ENCODE peak calls at places on chromosomes 12 and 14, in four cellular contexts. I is left lung, H is WTC11, C is right lobe of liver. P is an unnamed sample.
A peak's percentile ranks its signal among the peaks of the same experiment; 100 is the strongest.

GRCh38 chr14:55313480-55313879 is 42.3 kb downstream of the FBXO34 start:
- DNase-seq in I (no peak), H (no peak), C (no peak), P (no peak)

GRCh38 chr14:67557118-67557517 is 24.0 kb downstream of the PLEKHH1 start:
- DNase-seq in I (no peak), H (no peak), C (no peak), P (no peak)

GRCh38 chr12:46300906-46301305 is 32.1 kb upstream of the SLC38A1 start:
- DNase-seq in I (no peak), H (no peak), C (no peak), P (no peak)

GRCh38 chr12:7054925-7055324 is 5.6 kb upstream of the C1S start:
- DNase-seq in I (no peak), H (no peak), C (no peak), P (no peak)

GRCh38 chr12:83805873-83806272 is 1106.7 kb downstream of the SLC6A15 start:
- DNase-seq in I (no peak), H (no peak), C (no peak), P (no peak)

GRCh38 chr14:67748312-67748711 is 46.6 kb downstream of the RDH12 start:
- DNase-seq in I (no peak), H (no peak), C (no peak), P (no peak)

GRCh38 chr12:38118632-38119031 is 197.9 kb upstream of the ALG10B start:
- DNase-seq in I (no peak), H (no peak), C (no peak), P (no peak)

GRCh38 chr12:131920902-131921840 is 7.9 kb upstream of the PUS1 start:
- DNase-seq in I (peak; percentile 71), H (no peak), C (no peak), P (no peak)

GRCh38 chr14:95935228-95935822 is 58.7 kb downstream of the TUNAR start:
- DNase-seq in I (no peak), H (peak; percentile 48), C (no peak), P (peak; percentile 61)

GRCh38 chr12:32877670-32878459 is 18.7 kb downstream of the PKP2 start:
- DNase-seq in I (peak; percentile 79), H (no peak), C (no peak), P (no peak)

GRCh38 chr14:30291216-30291615 is 267.7 kb upstream of the G2E3 start:
- DNase-seq in I (no peak), H (no peak), C (no peak), P (no peak)

GRCh38 chr14:24921903-24922302 is 128.0 kb downstream of the STXBP6 start:
- DNase-seq in I (no peak), H (no peak), C (no peak), P (no peak)

GRCh38 chr14:55301722-55302121 is 30.5 kb downstream of the FBXO34 start:
- DNase-seq in I (no peak), H (no peak), C (no peak), P (no peak)

GRCh38 chr14:91377700-91378652 is 39.6 kb downstream of the CCDC88C start:
- DNase-seq in I (no peak), H (no peak), C (no peak), P (no peak)

GRCh38 chr14:94654071-94654974 is 42.1 kb downstream of the SERPINA3 start:
- DNase-seq in I (no peak), H (no peak), C (peak; percentile 17), P (no peak)

GRCh38 chr14:91416744-91417133 is 881 bp downstream of the CCDC88C start:
- DNase-seq in I (no peak), H (no peak), C (no peak), P (no peak)

GRCh38 chr12:92055877-92056276 is 89.8 kb downstream of the BTG1 start:
- DNase-seq in I (no peak), H (no peak), C (no peak), P (no peak)

GRCh38 chr14:104227806-104228205 is 89.4 kb downstream of the KIF26A start:
- DNase-seq in I (peak; percentile 16), H (peak; percentile 7), C (no peak), P (no peak)

GRCh38 chr12:51751657-51752056 is 96.9 kb downstream of the FIGNL2 start:
- DNase-seq in I (no peak), H (no peak), C (peak; percentile 72), P (no peak)

GRCh38 chr12:92167075-92167474 is 21.4 kb upstream of the BTG1 start:
- DNase-seq in I (no peak), H (no peak), C (no peak), P (no peak)

GRCh38 chr14:34088918-34089317 is 138.0 kb upstream of the EGLN3 start:
- DNase-seq in I (no peak), H (no peak), C (no peak), P (no peak)

GRCh38 chr12:110639336-110640178 is 25.6 kb downstream of the TCTN1 start:
- DNase-seq in I (no peak), H (no peak), C (no peak), P (no peak)

GRCh38 chr12:5432011-5432400 is at the start of gene NTF3:
- DNase-seq in I (peak; percentile 69), H (peak; percentile 48), C (peak; percentile 68), P (peak; percentile 26)

GRCh38 chr12:115000038-115000437 is 316.1 kb upstream of the TBX3 start:
- DNase-seq in I (no peak), H (no peak), C (no peak), P (no peak)

GRCh38 chr12:104083769-104084475 is 19.6 kb downstream of the HCFC2 start:
- DNase-seq in I (no peak), H (no peak), C (no peak), P (no peak)

GRCh38 chr14:22319526-22320352 is 269.3 kb downstream of the DAD1 start:
- DNase-seq in I (no peak), H (peak; percentile 40), C (no peak), P (peak; percentile 39)

GRCh38 chr14:95327558-95328374 is 8.1 kb upstream of the CLMN start:
- DNase-seq in I (no peak), H (no peak), C (no peak), P (no peak)

GRCh38 chr12:3550839-3551238 is 59.8 kb downstream of the PRMT8 start:
- DNase-seq in I (no peak), H (no peak), C (no peak), P (no peak)

DNA sequence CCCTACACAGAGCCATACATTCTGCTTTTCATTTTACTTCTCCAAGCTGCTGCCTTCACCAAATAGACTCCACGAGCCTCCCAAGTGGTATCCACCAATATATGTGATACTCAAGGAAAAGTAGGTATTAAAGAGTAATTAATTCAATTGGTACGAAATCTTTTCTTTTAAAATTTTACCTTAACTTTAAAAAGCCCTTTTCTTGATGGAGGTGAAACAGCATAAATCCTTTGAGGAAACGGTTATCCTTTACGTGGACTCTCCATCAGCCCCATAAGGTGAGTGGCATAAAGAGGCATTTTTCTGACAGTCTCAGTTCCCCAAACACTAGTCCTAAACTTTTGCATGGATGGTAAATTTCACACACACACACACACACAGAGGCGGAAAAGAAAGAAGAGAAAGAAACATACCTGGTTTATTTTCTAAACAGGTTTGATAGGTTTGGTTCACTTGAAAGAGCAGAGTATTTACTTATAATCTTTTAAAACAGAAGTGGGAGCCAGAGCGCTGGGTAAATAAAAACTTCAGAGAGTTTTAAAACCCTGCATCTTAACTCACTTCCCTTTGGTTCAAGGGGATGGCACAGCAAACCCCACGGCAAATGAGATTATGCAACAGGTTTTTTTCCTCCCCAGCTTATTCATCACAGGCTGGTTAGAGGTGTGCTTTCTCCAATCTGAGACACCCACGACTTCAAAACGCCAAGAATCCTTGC is 1.9 kb downstream of the DUSP16 start:
- DNase-seq in I (no peak), H (no peak), C (peak; percentile 73), P (no peak)
- TF ChIP-seq CTCF in I (no peak), H (no peak), C (no peak), P (no peak)

GRCh38 chr12:128190614-128191013 is 76.4 kb upstream of the TMEM132C start:
- DNase-seq in I (no peak), H (no peak), C (no peak), P (peak; percentile 68)
- TF ChIP-seq CTCF in I (no peak), H (no peak), C (no peak), P (peak; percentile 77)

GRCh38 chr14:37591311-37591940 is 3.6 kb downstream of the FOXA1 start:
- DNase-seq in I (peak; percentile 81), H (peak; percentile 82), C (peak; percentile 87), P (no peak)

GRCh38 chr14:37592288-37593274 is 2.5 kb downstream of the FOXA1 start:
- DNase-seq in I (no peak), H (peak; percentile 25), C (no peak), P (no peak)

GRCh38 chr14:37590096-37590809 is 4.8 kb downstream of the FOXA1 start:
- DNase-seq in I (no peak), H (no peak), C (no peak), P (no peak)

GRCh38 chr14:37590810-37591139 is 4.3 kb downstream of the FOXA1 start:
- DNase-seq in I (no peak), H (no peak), C (no peak), P (no peak)

DNA sequence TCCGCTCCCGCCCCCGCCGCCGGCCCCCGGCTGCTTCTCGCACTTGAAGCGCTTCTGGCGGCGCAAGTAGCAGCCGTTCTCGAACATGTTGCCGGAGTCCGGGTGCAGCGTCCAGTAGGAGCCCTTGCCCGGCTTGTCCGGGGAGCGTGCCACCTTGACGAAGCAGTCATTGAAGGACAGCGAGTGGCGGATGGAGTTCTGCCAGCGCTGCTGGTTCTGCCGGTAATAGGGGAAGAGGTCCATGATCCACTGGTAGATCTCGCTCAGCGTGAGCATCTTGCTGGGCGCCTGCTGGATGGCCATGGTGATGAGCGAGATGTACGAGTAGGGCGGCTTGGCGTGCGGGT is 3.1 kb downstream of the FOXA1 start:
- DNase-seq in I (peak; percentile 82), H (peak; percentile 43), C (peak; percentile 74), P (no peak)
- TF ChIP-seq CTCF in I (no peak), H (no peak), C (no peak), P (no peak)

GRCh38 chr14:40252817-40253447 is 820.7 kb upstream of the FBXO33 start:
- DNase-seq in I (no peak), H (peak; percentile 11), C (no peak), P (no peak)
- TF ChIP-seq CTCF in I (no peak), H (no peak), C (no peak), P (no peak)

DNA sequence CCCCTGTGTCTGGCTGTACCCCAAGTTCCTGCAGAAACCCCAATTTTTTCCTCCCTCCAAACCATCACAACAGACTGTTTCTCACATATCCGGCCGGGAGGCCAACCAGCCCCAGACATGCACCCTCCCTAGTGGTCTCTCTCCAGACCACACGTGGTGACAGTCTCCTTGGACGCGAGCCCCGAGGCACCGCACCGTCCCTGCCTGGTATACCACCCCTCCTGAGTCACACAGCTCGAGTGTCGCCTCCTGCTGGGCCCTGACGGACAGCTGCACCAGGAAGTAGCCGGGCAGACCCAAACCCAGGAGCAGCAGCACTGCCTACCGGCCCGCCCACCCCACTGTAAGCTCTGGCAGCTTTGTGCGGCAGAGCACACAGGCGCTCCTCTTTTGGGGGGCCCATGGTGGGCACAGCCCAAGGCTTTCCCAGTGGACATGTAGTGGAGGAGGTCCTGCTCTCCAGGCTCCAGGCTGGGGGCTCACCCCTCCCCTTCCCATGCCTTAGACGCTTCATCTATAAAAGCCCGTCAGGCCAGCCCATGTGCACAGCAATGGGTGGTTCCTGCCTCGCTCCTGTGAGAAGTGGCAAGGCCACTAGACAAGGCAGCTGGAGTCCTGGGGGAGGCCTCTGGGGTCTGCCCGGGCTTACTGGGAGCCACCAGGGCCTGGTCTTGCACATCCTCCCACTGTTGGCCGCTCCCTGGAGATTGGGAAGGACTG is 97.5 kb downstream of the RFLNA start:
- DNase-seq in I (peak; percentile 86), H (peak; percentile 68), C (no peak), P (no peak)
- TF ChIP-seq CTCF in I (no peak), H (no peak), C (no peak), P (peak; percentile 27)